ENCODE peak calls at places on chromosomes 11 and 22, in four cellular contexts. W is HCT116, S is K562, C is HepG2. R is an unnamed sample.
A peak's percentile ranks its signal among the peaks of the same experiment; 100 is the strongest.

GRCh38 chr11:133123371-133123770 is 408.9 kb downstream of the OPCML start:
- DNase-seq in W (no peak), S (no peak), C (no peak), R (no peak)

GRCh38 chr11:20671856-20672546 is 2.6 kb downstream of the NELL1 start:
- DNase-seq in W (peak; percentile 0), S (peak; percentile 4), C (peak; percentile 7), R (peak; percentile 67)

GRCh38 chr11:65859812-65860277 is 388 bp upstream of the MUS81 start:
- DNase-seq in W (no peak), S (no peak), C (no peak), R (no peak)

GRCh38 chr11:133318221-133318620 is 214.1 kb downstream of the OPCML start:
- DNase-seq in W (no peak), S (no peak), C (no peak), R (no peak)

GRCh38 chr11:704799-705645 is 1.0 kb upstream of the EPS8L2 start:
- DNase-seq in W (no peak), S (no peak), C (peak; percentile 93), R (peak; percentile 25)

GRCh38 chr11:12122083-12122482 is 11.7 kb downstream of the MICAL2 start:
- DNase-seq in W (peak; percentile 48), S (no peak), C (peak; percentile 32), R (no peak)

GRCh38 chr11:47394322-47395224 is 13.8 kb upstream of the SLC39A13 start:
- DNase-seq in W (no peak), S (peak; percentile 67), C (peak; percentile 38), R (no peak)

GRCh38 chr11:58788355-58789023 is 56.0 kb downstream of the GLYATL2 start:
- DNase-seq in W (peak; percentile 34), S (peak; percentile 79), C (peak; percentile 67), R (peak; percentile 34)

GRCh38 chr11:69439651-69440464 is 41.6 kb upstream of the LINC01488 start:
- DNase-seq in W (no peak), S (peak; percentile 51), C (no peak), R (no peak)

GRCh38 chr11:119108857-119109221 is 1.7 kb downstream of the C2CD2L start:
- DNase-seq in W (no peak), S (no peak), C (peak; percentile 61), R (no peak)

GRCh38 chr11:13928566-13929251 is 33.8 kb upstream of the SPON1 start:
- DNase-seq in W (no peak), S (peak; percentile 73), C (no peak), R (no peak)
- TF ChIP-seq ELF1 in W (no peak), S (no peak), C (no peak), R (no peak)

GRCh38 chr11:45259607-45260006 is 26.5 kb downstream of the SYT13 start:
- DNase-seq in W (peak; percentile 61), S (no peak), C (peak; percentile 51), R (no peak)
- TF ChIP-seq ELF1 in W (no peak), S (no peak), C (no peak), R (no peak)

DNA sequence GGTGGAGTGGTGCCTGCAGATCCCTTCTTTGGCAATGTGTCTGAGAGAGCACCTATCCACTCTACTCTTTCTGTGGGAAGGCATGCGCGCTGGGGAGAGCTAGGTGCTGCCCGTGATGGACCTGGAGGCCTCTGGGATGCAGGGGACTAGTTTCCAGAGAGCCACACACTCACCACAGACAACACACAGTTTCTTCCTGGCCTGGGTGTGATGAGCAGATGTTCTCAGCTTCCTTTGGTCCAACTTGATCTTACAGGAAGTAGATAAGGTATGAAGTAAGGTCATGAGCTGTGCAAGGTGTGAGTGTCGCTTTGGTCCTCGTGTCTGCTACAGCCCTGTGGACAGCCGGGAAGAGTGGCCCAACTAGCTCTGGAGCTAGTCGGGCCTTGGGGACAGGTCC is 27.3 kb upstream of the SUSD2 start:
- DNase-seq in W (no peak), S (no peak), C (no peak), R (no peak)
- TF ChIP-seq ELF1 in W (no peak), S (no peak), C (no peak), R (no peak)

DNA sequence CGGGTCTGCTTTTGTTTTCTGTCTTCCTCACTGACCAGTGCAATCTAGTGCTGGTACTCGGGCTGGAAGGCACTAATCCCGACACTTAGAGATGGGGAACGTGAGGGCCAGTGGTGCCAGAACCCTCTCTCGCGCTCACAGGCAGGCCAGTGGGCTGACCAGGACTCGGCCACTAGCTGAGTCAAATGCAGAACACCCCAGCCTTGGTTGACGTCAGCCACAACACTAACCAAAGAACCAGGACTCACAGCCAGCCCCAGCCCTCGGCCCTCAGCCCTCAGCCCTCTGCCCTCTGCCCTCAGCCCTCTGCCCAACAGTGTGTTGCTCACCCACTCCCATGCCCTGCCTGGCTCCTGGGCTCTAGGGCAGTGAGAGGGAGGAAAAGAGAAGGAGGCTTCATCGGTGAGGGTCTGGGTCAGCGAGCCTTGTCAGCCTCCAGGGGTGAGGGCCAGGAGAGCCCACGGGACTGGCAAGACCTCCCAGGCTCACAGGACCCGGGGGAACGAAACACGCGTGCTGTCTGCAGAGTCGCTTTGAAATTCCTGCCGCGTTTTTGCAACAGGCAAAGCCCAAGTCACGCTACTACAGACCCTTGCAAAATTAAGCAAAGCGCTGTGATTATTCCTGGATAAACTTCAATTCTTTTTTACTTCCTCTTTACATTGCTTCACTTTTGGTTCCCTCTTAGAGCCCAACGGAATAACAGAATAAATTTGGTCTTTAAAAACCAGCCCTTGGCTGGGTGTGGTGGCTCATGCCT is 27.5 kb downstream of the KIAA0930 start:
- DNase-seq in W (no peak), S (no peak), C (no peak), R (peak; percentile 59)
- TF ChIP-seq ELF1 in W (no peak), S (no peak), C (no peak), R (no peak)

DNA sequence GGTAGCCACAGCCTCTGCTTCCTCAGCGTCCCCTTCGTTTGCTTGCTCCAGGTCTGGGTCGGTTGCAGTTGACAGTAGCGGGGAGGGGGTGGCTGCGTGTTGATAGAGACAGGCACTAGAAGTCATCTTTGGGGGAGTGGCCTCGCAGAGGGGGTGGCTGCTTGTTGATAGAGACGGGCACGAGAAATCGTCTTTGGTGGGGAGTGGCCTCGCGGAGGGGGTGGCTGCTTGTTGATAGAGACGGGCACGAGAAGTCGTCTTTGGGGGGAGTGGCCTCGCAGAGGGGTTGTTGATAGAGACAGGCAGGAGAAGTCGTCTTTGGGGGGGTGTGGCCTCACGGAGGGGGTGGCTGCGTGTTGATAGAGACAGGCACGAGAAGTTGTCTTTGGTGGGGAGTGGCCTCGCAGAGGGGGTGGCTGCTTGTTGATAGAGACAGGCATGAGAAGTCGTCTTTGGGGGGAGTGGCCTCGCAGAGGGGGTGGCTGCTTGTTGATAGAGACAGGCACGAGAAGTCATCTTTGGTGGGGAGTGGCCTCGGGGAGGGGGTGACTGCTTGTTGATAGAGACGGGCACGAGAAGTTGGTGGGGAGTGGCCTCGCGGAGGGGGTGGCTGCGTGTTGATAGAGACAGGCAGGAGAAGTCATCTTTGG is 328.3 kb downstream of the TBC1D22A start:
- DNase-seq in W (no peak), S (peak; percentile 86), C (no peak), R (no peak)
- TF ChIP-seq ELF1 in W (no peak), S (no peak), C (no peak), R (no peak)

GRCh38 chr11:57500926-57501325 is 14.6 kb downstream of the SLC43A1 start:
- DNase-seq in W (no peak), S (no peak), C (no peak), R (no peak)

GRCh38 chr11:57500526-57500925 is 15.0 kb downstream of the SLC43A1 start:
- DNase-seq in W (no peak), S (no peak), C (no peak), R (no peak)

GRCh38 chr11:57498540-57498939 is 17.0 kb downstream of the SLC43A1 start:
- DNase-seq in W (no peak), S (no peak), C (no peak), R (no peak)

GRCh38 chr11:57499983-57500461 is 15.5 kb downstream of the SLC43A1 start:
- DNase-seq in W (no peak), S (no peak), C (no peak), R (no peak)

GRCh38 chr11:57499413-57499982 is 16.0 kb downstream of the SLC43A1 start:
- DNase-seq in W (peak; percentile 61), S (peak; percentile 96), C (peak; percentile 84), R (peak; percentile 100)
- TF ChIP-seq ELF1 in W (no peak), S (no peak), C (no peak), R (no peak)